ENCODE peak calls at places on chromosomes 2 and 18, in ten cellular contexts. G is transverse colon, D is esophagus muscularis mucosa, B is Peyer's patch, C is endothelial cell of umbilical vein, J is body of pancreas, Z is adrenal gland, E is HCT116, O is spleen, L is IMR-90. V is an unnamed sample.

GRCh38 chr18:8252371-8252770 is 356.9 kb upstream of the RAB12 start:
- DNase-seq in O (no peak), Z (no peak), D (peak; percentile 74), E (no peak), J (no peak), L (peak; percentile 19), G (no peak), B (no peak), C (no peak), V (no peak)

GRCh38 chr2:67802296-67802695 is 260.5 kb downstream of the C1D start:
- DNase-seq in B (no peak), J (no peak), O (no peak), Z (no peak), E (no peak), D (no peak), G (no peak), L (no peak), C (no peak), V (no peak)

GRCh38 chr2:239927424-239927981 is 97.6 kb downstream of the NDUFA10 start:
- DNase-seq in G (no peak), D (no peak), L (peak; percentile 93), Z (peak; percentile 79), B (peak; percentile 39), E (peak; percentile 58), C (peak; percentile 17), J (no peak), O (peak; percentile 79), V (peak; percentile 57)

GRCh38 chr2:194564422-194564821 is 1092.6 kb upstream of the SLC39A10 start:
- DNase-seq in B (no peak), C (no peak), G (no peak), O (no peak), L (no peak), D (no peak), J (no peak), E (no peak), Z (no peak), V (no peak)

GRCh38 chr2:105756435-105756834 is 11.7 kb downstream of the NCK2 start:
- DNase-seq in J (no peak), O (no peak), C (no peak), B (no peak), Z (no peak), G (no peak), D (no peak), E (no peak), L (no peak), V (no peak)

GRCh38 chr2:55581435-55581834 is 36.0 kb downstream of the PPP4R3B start:
- DNase-seq in B (no peak), L (no peak), G (no peak), C (no peak), E (peak; percentile 21), J (no peak), O (no peak), Z (no peak), D (no peak), V (no peak)

GRCh38 chr18:23487738-23488625 is 15.3 kb upstream of the RMC1 start:
- DNase-seq in D (no peak), E (no peak), L (peak; percentile 33), G (peak; percentile 23), Z (no peak), J (peak; percentile 17), C (peak; percentile 91), O (peak; percentile 85), B (no peak), V (no peak)

GRCh38 chr2:234179031-234179363 is 128.5 kb downstream of the SPP2 start:
- DNase-seq in E (no peak), C (no peak), O (no peak), B (no peak), D (no peak), L (no peak), G (no peak), J (no peak), Z (no peak), V (no peak)

GRCh38 chr2:158914731-158915130 is 53.7 kb upstream of the TANC1 start:
- DNase-seq in G (no peak), E (no peak), C (no peak), Z (no peak), B (no peak), L (no peak), O (no peak), D (no peak), J (no peak), V (no peak)

GRCh38 chr2:146572598-146572997 is 1272.2 kb upstream of the ACVR2A start:
- DNase-seq in E (no peak), O (no peak), G (no peak), L (peak; percentile 68), D (no peak), J (no peak), Z (no peak), B (no peak), C (no peak), V (no peak)

GRCh38 chr2:219886615-219887014 is 259.2 kb downstream of the SLC4A3 start:
- DNase-seq in B (no peak), C (no peak), O (no peak), Z (no peak), J (no peak), L (peak; percentile 22), D (no peak), G (no peak), E (no peak), V (no peak)

GRCh38 chr2:98379311-98380202 is 33.3 kb downstream of the CNGA3 start:
- DNase-seq in G (no peak), J (no peak), C (no peak), E (no peak), D (no peak), L (no peak), B (no peak), O (no peak), Z (no peak), V (no peak)

GRCh38 chr2:224994221-224994843 is 47.9 kb downstream of the DOCK10 start:
- DNase-seq in D (no peak), Z (no peak), L (no peak), O (no peak), C (no peak), E (no peak), G (no peak), B (no peak), J (no peak), V (no peak)

GRCh38 chr2:225002039-225002655 is 40.1 kb downstream of the DOCK10 start:
- DNase-seq in L (peak; percentile 78), C (peak; percentile 70), B (no peak), D (no peak), G (peak; percentile 69), Z (peak; percentile 82), J (peak; percentile 31), E (peak; percentile 43), O (no peak), V (no peak)

GRCh38 chr2:224999784-225000183 is 42.5 kb downstream of the DOCK10 start:
- DNase-seq in O (no peak), G (no peak), E (no peak), D (no peak), J (no peak), Z (no peak), B (no peak), L (no peak), C (no peak), V (no peak)

GRCh38 chr2:224995419-224995818 is 46.8 kb downstream of the DOCK10 start:
- DNase-seq in Z (no peak), L (no peak), E (no peak), J (no peak), G (no peak), O (no peak), C (no peak), D (no peak), B (no peak), V (no peak)

GRCh38 chr2:224997802-224998201 is 44.5 kb downstream of the DOCK10 start:
- DNase-seq in B (no peak), J (no peak), G (no peak), L (peak; percentile 80), E (no peak), O (no peak), C (no peak), D (no peak), Z (no peak), V (no peak)
- H3K4me3 ChIP-seq in B (no peak overlapping the region), J (no peak overlapping the region), G (no peak overlapping the region), L (no peak overlapping the region), E (no peak overlapping the region), O (no peak overlapping the region), C (no peak overlapping the region), D (no peak overlapping the region), Z (no peak overlapping the region), V (no peak overlapping the region)

GRCh38 chr2:78861546-78861945 is 164.0 kb upstream of the REG3G start:
- DNase-seq in E (no peak), G (no peak), Z (peak; percentile 19), C (peak; percentile 33), D (no peak), B (no peak), L (no peak), O (no peak), J (peak; percentile 42), V (no peak)
- TF ChIP-seq CTCF in E (no peak), G (peak; percentile 42), Z (peak; percentile 15), C (peak; percentile 31), D (peak; percentile 23), B (peak; percentile 28), L (no peak), O (peak; percentile 19), J (peak; percentile 60), V (peak; percentile 10)

DNA sequence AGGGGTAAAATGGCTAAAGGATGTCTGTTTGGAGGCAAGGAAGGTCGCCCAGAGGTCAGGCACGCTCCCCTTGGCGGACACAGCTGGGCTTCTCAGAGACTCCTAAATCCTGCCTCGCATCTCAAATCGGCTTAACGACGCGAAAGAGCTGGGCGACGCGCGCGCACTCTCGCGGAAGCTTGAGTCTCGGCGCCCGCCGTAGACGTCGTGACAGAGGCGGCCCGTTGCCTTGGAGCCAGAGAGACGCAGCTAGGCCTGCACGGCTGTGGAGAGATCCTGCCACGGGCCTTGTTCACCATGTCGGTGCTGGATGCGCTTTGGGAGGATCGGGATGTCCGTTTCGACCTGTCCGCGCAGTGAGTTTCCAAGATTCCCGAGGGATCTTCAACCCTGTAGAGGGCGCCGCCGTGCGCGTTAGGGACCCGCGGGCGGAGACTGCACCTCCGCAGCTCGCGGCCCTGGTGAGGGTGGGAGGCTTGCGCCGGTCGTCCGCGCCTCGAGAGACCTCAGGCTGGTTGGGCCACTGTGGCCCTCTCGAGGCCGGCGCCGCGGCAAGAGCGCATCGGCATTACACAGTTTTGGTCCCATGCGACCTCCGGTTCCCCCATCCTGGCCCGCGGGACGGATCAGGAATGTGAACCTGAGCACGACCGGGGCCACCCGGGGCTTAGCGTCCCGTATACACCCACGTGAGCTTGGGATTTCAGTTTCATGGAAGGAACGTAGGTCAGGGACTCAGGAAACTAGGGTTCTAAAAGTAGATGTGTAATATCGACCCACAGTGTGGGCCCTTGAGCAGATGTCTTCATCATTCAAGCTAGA is at the start of gene BBS5:
- DNase-seq in Z (peak; percentile 89), L (peak; percentile 87), O (peak; percentile 95), C (peak; percentile 87), E (peak; percentile 36), J (peak; percentile 88), D (no peak), B (peak; percentile 78), G (peak; percentile 78), V (peak; percentile 82)
- TF ChIP-seq POLR2A in Z (no peak), L (no peak), O (no peak), C (peak; percentile 31), E (no peak), J (peak; percentile 53), D (no peak), B (no peak), G (no peak), V (no peak)

GRCh38 chr2:37367310-37367709 is 22.9 kb downstream of the QPCT start:
- DNase-seq in B (no peak), J (no peak), G (no peak), O (no peak), E (no peak), Z (no peak), C (no peak), D (no peak), L (peak; percentile 46), V (no peak)
- H3K4me3 ChIP-seq in B (no peak overlapping the region), J (no peak overlapping the region), G (no peak overlapping the region), O (no peak overlapping the region), E (no peak overlapping the region), Z (no peak overlapping the region), C (no peak overlapping the region), D (no peak overlapping the region), L (no peak overlapping the region), V (no peak overlapping the region)